ENCODE peak calls at places on chromosomes 5 and 9, in six cellular contexts. R is HEK293T; D is EH; Q is stimulated activated naive CD8-positive, alpha-beta T cell treated with anti-CD3 and anti-CD28 coated beads, Interleukin-15, Interleukin-2, amounts not matched to agents 100 U/mL and 50 U/mL, for 24 hours; H is Ammon's horn; W is NCI-H774. J is an unnamed sample.
A peak's percentile ranks its signal among the peaks of the same experiment; 100 is the strongest.

GRCh38 chr9:117574099-117574498 is 130.1 kb upstream of the TLR4 start:
- DNase-seq in R (no peak), D (no peak), Q (no peak), H (no peak), W (no peak), J (no peak)

GRCh38 chr9:85258823-85259370 is 482.9 kb downstream of the AGTPBP1 start:
- DNase-seq in R (peak; percentile 80), D (peak; percentile 49), Q (peak; percentile 9), H (peak; percentile 94), W (no peak), J (peak; percentile 55)

GRCh38 chr9:82539126-82539525 is 523.8 kb downstream of the RASEF start:
- DNase-seq in R (no peak), D (peak; percentile 2), Q (no peak), H (no peak), W (no peak), J (no peak)

GRCh38 chr9:113538646-113539430 is 75.3 kb downstream of the RGS3 start:
- DNase-seq in R (no peak), D (no peak), Q (no peak), H (no peak), W (no peak), J (no peak)

GRCh38 chr9:88322906-88323566 is 65.2 kb upstream of the SPIN1 start:
- DNase-seq in R (no peak), D (peak; percentile 74), Q (peak; percentile 50), H (peak; percentile 32), W (no peak), J (no peak)

GRCh38 chr5:61275841-61276240 is 56.2 kb upstream of the ZSWIM6 start:
- DNase-seq in R (no peak), D (peak; percentile 83), Q (peak; percentile 35), H (peak; percentile 82), W (no peak), J (peak; percentile 45)

GRCh38 chr9:137123459-137123819 is 8.9 kb upstream of the DPP7 start:
- DNase-seq in R (no peak), D (no peak), Q (no peak), H (no peak), W (no peak), J (no peak)

GRCh38 chr5:147911427-147911826 is 5.1 kb upstream of the C5orf46 start:
- DNase-seq in R (no peak), D (no peak), Q (no peak), H (peak; percentile 53), W (no peak), J (no peak)

GRCh38 chr5:3597727-3598082 is 2.1 kb downstream of the IRX1 start:
- DNase-seq in R (no peak), D (no peak), Q (no peak), H (no peak), W (no peak), J (no peak)

GRCh38 chr9:99515087-99515486 is 293.0 kb downstream of the SEC61B start:
- DNase-seq in R (no peak), D (no peak), Q (no peak), H (peak; percentile 17), W (no peak), J (no peak)

GRCh38 chr5:88667187-88668141 is 215.5 kb downstream of the MEF2C start:
- DNase-seq in R (peak; percentile 32), D (no peak), Q (no peak), H (peak; percentile 68), W (no peak), J (no peak)